ENCODE peak calls at places on chromosomes 1 and 21, in five cellular contexts. M, H, U, X and T are unnamed samples.

GRCh38 chr1:236460103-236460502 is 63.7 kb upstream of the LGALS8 start:
- DNase-seq in M (no peak), H (no peak), U (no peak), X (no peak), T (no peak)

GRCh38 chr1:115240321-115240720 is 97.7 kb downstream of the NGF start:
- DNase-seq in M (no peak), H (no peak), U (no peak), X (no peak), T (no peak)

GRCh38 chr1:216665381-216665780 is 57.8 kb downstream of the ESRRG start:
- DNase-seq in M (no peak), H (no peak), U (no peak), X (no peak), T (no peak)

GRCh38 chr1:66240491-66241484 is 293.2 kb upstream of the SGIP1 start:
- DNase-seq in M (no peak), H (no peak), U (no peak), X (no peak), T (no peak)

GRCh38 chr1:87180682-87181081 is 148.0 kb upstream of the LMO4 start:
- DNase-seq in M (no peak), H (no peak), U (no peak), X (no peak), T (no peak)

GRCh38 chr1:94237291-94238226 is at the start of gene ARHGAP29:
- DNase-seq in M (peak; percentile 49), H (peak; percentile 74), U (peak; percentile 91), X (no peak), T (peak; percentile 79)

GRCh38 chr21:36132691-36133090 is 2.2 kb upstream of the CBR3 start:
- DNase-seq in M (no peak), H (no peak), U (no peak), X (no peak), T (no peak)

GRCh38 chr1:917466-918091 is 6.1 kb upstream of the SAMD11 start:
- DNase-seq in M (no peak), H (no peak), U (no peak), X (no peak), T (no peak)

GRCh38 chr1:238408737-238409136 is 518.0 kb upstream of the ZP4 start:
- DNase-seq in M (no peak), H (no peak), U (no peak), X (no peak), T (no peak)

GRCh38 chr1:100440075-100440809 is 87.9 kb downstream of the CDC14A start:
- DNase-seq in M (peak; percentile 83), H (peak; percentile 2), U (no peak), X (no peak), T (no peak)
- TF ChIP-seq JUNB in M (no peak), H (no peak), U (no peak), X (peak; percentile 15), T (no peak)

GRCh38 chr1:64685942-64686341 is 58.9 kb upstream of the RAVER2 start:
- DNase-seq in M (no peak), H (no peak), U (no peak), X (no peak), T (no peak)

GRCh38 chr1:64691631-64692030 is 53.2 kb upstream of the RAVER2 start:
- DNase-seq in M (no peak), H (no peak), U (peak; percentile 24), X (no peak), T (no peak)

GRCh38 chr1:64685247-64685646 is 59.6 kb upstream of the RAVER2 start:
- DNase-seq in M (no peak), H (no peak), U (no peak), X (no peak), T (no peak)

GRCh38 chr1:64686828-64687724 is 57.8 kb upstream of the RAVER2 start:
- DNase-seq in M (peak; percentile 55), H (peak; percentile 37), U (peak; percentile 71), X (no peak), T (peak; percentile 46)

GRCh38 chr1:64687725-64688285 is 57.1 kb upstream of the RAVER2 start:
- DNase-seq in M (no peak), H (no peak), U (no peak), X (no peak), T (peak; percentile 34)
- TF ChIP-seq JUNB in M (no peak), H (no peak), U (no peak), X (no peak), T (no peak)

DNA sequence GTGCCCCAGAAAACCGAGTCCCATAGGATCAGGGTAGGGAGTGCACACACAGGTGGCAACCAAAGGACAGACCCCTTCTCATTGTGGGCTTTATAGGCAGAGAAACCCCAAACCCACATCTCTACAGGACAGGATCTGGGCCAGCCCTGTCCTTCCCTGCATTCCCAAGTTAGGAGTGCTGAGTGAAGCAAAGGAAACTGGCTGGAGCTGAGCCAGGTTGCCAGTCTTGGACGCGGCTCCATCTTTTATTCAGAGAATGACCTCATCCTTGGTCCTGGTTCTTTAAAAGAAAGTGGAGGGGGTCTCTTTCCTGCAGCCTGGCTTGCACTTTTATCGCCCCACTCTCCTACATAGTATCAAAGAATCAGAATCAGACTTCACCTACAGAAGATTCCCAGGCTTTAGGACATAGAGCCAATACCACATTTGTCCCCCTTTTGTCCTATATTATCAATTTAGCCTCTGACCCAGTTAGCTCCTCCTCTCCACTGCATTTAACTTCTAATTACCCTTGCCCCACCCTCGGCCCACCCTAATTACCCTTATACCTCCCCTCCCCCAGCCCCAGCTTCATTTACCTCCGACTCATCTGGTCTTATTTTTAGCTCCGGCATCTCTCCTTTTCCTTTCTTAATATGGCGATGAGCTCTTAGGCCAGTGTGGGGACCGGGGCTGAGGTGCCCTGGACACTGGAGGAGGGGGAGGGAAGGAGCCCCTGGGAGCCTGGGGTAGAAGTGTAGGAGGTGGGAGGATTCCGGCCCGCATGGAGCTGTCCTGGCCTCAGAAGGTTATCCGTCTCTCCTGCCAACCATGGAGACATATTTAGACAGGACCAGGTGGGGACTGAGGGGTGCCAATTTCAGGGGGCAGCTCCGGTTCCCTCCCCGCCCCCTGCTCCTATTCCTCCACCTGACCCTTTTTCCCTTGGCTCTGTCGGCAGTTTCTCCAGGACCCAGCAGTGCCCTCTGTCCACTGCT is at the start of gene CASQ1:
- DNase-seq in M (no peak), H (no peak), U (no peak), X (no peak), T (no peak)
- TF ChIP-seq JUNB in M (no peak), H (no peak), U (no peak), X (no peak), T (no peak)

GRCh38 chr1:19083081-19083480 is 126.6 kb upstream of the IFFO2 start:
- DNase-seq in M (peak; percentile 29), H (no peak), U (no peak), X (no peak), T (no peak)
- TF ChIP-seq JUNB in M (no peak), H (no peak), U (no peak), X (no peak), T (no peak)

DNA sequence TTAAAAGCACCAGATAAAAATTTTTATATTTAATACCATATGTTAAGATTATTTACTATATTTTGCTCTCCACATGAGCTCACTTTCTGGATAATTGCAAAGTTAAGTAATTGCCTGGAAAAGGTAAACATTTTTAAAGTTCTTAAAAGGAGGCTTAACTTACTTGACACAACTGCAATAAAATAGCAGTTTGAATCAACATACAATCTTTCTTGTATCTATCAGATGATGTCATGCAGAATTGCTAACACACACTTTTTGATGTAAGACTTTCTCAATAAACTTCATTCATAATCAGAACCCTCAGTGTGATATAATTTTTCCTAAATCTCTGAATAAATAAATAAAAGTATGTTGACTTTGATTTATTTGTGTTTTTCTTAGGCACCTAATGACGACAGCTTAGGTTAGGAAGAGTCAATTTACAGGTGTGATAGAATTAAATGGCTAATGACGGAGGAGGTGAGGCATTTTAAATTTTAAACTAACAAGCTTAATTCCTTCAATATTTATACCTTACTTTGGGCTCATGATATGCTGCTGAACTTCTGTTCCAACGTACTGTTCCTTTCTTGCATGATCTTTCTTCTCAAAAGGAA is 99.5 kb downstream of the LYPLAL1 start:
- DNase-seq in M (no peak), H (no peak), U (no peak), X (no peak), T (no peak)
- TF ChIP-seq JUNB in M (no peak), H (no peak), U (no peak), X (no peak), T (no peak)

GRCh38 chr1:58845947-58846346 is 62.1 kb upstream of the JUN start:
- DNase-seq in M (no peak), H (no peak), U (peak; percentile 21), X (no peak), T (no peak)
- TF ChIP-seq JUNB in M (no peak), H (no peak), U (no peak), X (no peak), T (no peak)